ENCODE peak calls at places on chromosomes 1 and 21, in nine cellular contexts. One of them, this sample, is unnamed.

GRCh38 chr1:109404838-109405237 is 7.1 kb upstream of the SORT1 start:
- DNase-seq in T-helper 9 cell: no peak
- DNase-seq in CD8-positive, alpha-beta memory T cell: no peak
- DNase-seq in A172: no peak
- DNase-seq in iPS-NIHi11: no peak
- DNase-seq in nucleus accumbens: no peak
- DNase-seq in NCI-H1092: no peak
- DNase-seq in caudate nucleus: no peak
- DNase-seq in CD4-positive, alpha-beta T cell: no peak
- DNase-seq in this sample: no peak

GRCh38 chr1:212558665-212559480 is 49.7 kb upstream of the ATF3 start:
- DNase-seq in NCI-H1092: peak; percentile 92
- DNase-seq in A172: peak; percentile 76
- DNase-seq in caudate nucleus: peak; percentile 56
- DNase-seq in T-helper 9 cell: peak; percentile 90
- DNase-seq in CD4-positive, alpha-beta T cell: peak; percentile 91
- DNase-seq in CD8-positive, alpha-beta memory T cell: peak; percentile 88
- DNase-seq in iPS-NIHi11: peak; percentile 96
- DNase-seq in nucleus accumbens: peak; percentile 54
- DNase-seq in this sample: peak; percentile 89

GRCh38 chr1:156675715-156676311 is 1.4 kb downstream of the NES start:
- DNase-seq in A172: no peak
- DNase-seq in nucleus accumbens: no peak
- DNase-seq in CD4-positive, alpha-beta T cell: no peak
- DNase-seq in T-helper 9 cell: no peak
- DNase-seq in caudate nucleus: no peak
- DNase-seq in iPS-NIHi11: no peak
- DNase-seq in NCI-H1092: no peak
- DNase-seq in CD8-positive, alpha-beta memory T cell: no peak
- DNase-seq in this sample: no peak

GRCh38 chr21:14533555-14534400 is 12.3 kb downstream of the SAMSN1 start:
- DNase-seq in CD4-positive, alpha-beta T cell: no peak
- DNase-seq in T-helper 9 cell: no peak
- DNase-seq in nucleus accumbens: no peak
- DNase-seq in A172: peak; percentile 71
- DNase-seq in CD8-positive, alpha-beta memory T cell: peak; percentile 23
- DNase-seq in caudate nucleus: no peak
- DNase-seq in iPS-NIHi11: no peak
- DNase-seq in NCI-H1092: no peak
- DNase-seq in this sample: no peak

GRCh38 chr1:226682841-226683800 is 56.0 kb downstream of the ITPKB start:
- DNase-seq in T-helper 9 cell: peak; percentile 35
- DNase-seq in NCI-H1092: no peak
- DNase-seq in nucleus accumbens: no peak
- DNase-seq in iPS-NIHi11: no peak
- DNase-seq in A172: no peak
- DNase-seq in caudate nucleus: no peak
- DNase-seq in CD8-positive, alpha-beta memory T cell: no peak
- DNase-seq in CD4-positive, alpha-beta T cell: no peak
- DNase-seq in this sample: no peak

GRCh38 chr1:29171089-29171488 is 10.6 kb downstream of the SRSF4 start:
- DNase-seq in CD4-positive, alpha-beta T cell: no peak
- DNase-seq in caudate nucleus: no peak
- DNase-seq in NCI-H1092: no peak
- DNase-seq in T-helper 9 cell: no peak
- DNase-seq in iPS-NIHi11: no peak
- DNase-seq in nucleus accumbens: no peak
- DNase-seq in A172: no peak
- DNase-seq in CD8-positive, alpha-beta memory T cell: no peak
- DNase-seq in this sample: no peak

GRCh38 chr1:91744973-91745648 is 140.8 kb downstream of the TGFBR3 start:
- DNase-seq in nucleus accumbens: no peak
- DNase-seq in caudate nucleus: no peak
- DNase-seq in CD4-positive, alpha-beta T cell: no peak
- DNase-seq in CD8-positive, alpha-beta memory T cell: no peak
- DNase-seq in T-helper 9 cell: no peak
- DNase-seq in iPS-NIHi11: no peak
- DNase-seq in A172: no peak
- DNase-seq in NCI-H1092: no peak
- DNase-seq in this sample: no peak

GRCh38 chr21:32545948-32546441 is 39.3 kb downstream of the TCP10L start:
- DNase-seq in NCI-H1092: no peak
- DNase-seq in A172: no peak
- DNase-seq in caudate nucleus: no peak
- DNase-seq in iPS-NIHi11: no peak
- DNase-seq in nucleus accumbens: no peak
- DNase-seq in T-helper 9 cell: no peak
- DNase-seq in CD4-positive, alpha-beta T cell: no peak
- DNase-seq in CD8-positive, alpha-beta memory T cell: no peak
- DNase-seq in this sample: no peak

GRCh38 chr1:171794085-171794484 is 12.6 kb downstream of the METTL13 start:
- DNase-seq in iPS-NIHi11: no peak
- DNase-seq in CD4-positive, alpha-beta T cell: peak; percentile 41
- DNase-seq in CD8-positive, alpha-beta memory T cell: no peak
- DNase-seq in NCI-H1092: no peak
- DNase-seq in nucleus accumbens: no peak
- DNase-seq in caudate nucleus: no peak
- DNase-seq in A172: peak; percentile 96
- DNase-seq in T-helper 9 cell: no peak
- DNase-seq in this sample: no peak

GRCh38 chr1:214398490-214398889 is 117.5 kb downstream of the SMYD2 start:
- DNase-seq in NCI-H1092: no peak
- DNase-seq in A172: no peak
- DNase-seq in CD8-positive, alpha-beta memory T cell: no peak
- DNase-seq in T-helper 9 cell: no peak
- DNase-seq in caudate nucleus: no peak
- DNase-seq in iPS-NIHi11: no peak
- DNase-seq in CD4-positive, alpha-beta T cell: no peak
- DNase-seq in nucleus accumbens: no peak
- DNase-seq in this sample: no peak

GRCh38 chr1:229430761-229431269 is 3.1 kb downstream of the ACTA1 start:
- DNase-seq in NCI-H1092: no peak
- DNase-seq in iPS-NIHi11: peak; percentile 90
- DNase-seq in CD8-positive, alpha-beta memory T cell: peak; percentile 31
- DNase-seq in A172: no peak
- DNase-seq in nucleus accumbens: no peak
- DNase-seq in caudate nucleus: no peak
- DNase-seq in T-helper 9 cell: no peak
- DNase-seq in CD4-positive, alpha-beta T cell: peak; percentile 33
- DNase-seq in this sample: no peak

This sample was measured in dorsolateral prefrontal cortex.